ENCODE peak calls at places on chromosomes 16 and 17, in seven cellular contexts. T is stimulated activated CD4-positive, alpha-beta T cell treated with anti-CD3 and anti-CD28 coated beads, Interleukin-4, amount 100 ng/mL, for 4 hours; M is NCI-H1105; O is tibial artery; E is head of caudate nucleus; Q is naive thymus-derived CD8-positive, alpha-beta T cell; G is left lung. C is an unnamed sample.

GRCh38 chr16:1691956-1692355 is 13.9 kb downstream of the JPT2 start:
- DNase-seq in T (no peak), M (no peak), O (no peak), E (peak), Q (no peak), G (no peak), C (peak)

GRCh38 chr16:66224186-66224585 is 142.3 kb upstream of the CDH5 start:
- DNase-seq in T (no peak), M (no peak), O (no peak), E (no peak), Q (no peak), G (no peak), C (no peak)

GRCh38 chr17:3710951-3711383 is 12.7 kb upstream of the HASPIN start:
- DNase-seq in T (peak), M (no peak), O (no peak), E (no peak), Q (peak), G (no peak), C (peak)

GRCh38 chr17:17172990-17173389 is 33.1 kb downstream of the PLD6 start:
- DNase-seq in T (no peak), M (no peak), O (no peak), E (no peak), Q (no peak), G (no peak), C (no peak)

GRCh38 chr17:81734405-81735055 is 22.4 kb downstream of the SLC25A10 start:
- DNase-seq in T (no peak), M (no peak), O (no peak), E (no peak), Q (no peak), G (no peak), C (peak)

GRCh38 chr17:77352996-77353395 is 212.2 kb downstream of the SEC14L1 start:
- DNase-seq in T (no peak), M (no peak), O (no peak), E (no peak), Q (no peak), G (no peak), C (no peak)

GRCh38 chr16:398551-399277 is 1.7 kb downstream of the NME4 start:
- DNase-seq in T (no peak), M (no peak), O (no peak), E (no peak), Q (no peak), G (no peak), C (no peak)

GRCh38 chr16:16788004-16788403 is 409.1 kb downstream of the NPIPA7 start:
- DNase-seq in T (no peak), M (no peak), O (no peak), E (no peak), Q (no peak), G (no peak), C (no peak)

GRCh38 chr17:19319771-19320505 is 42.6 kb downstream of the B9D1 start:
- DNase-seq in T (no peak), M (no peak), O (no peak), E (no peak), Q (no peak), G (no peak), C (no peak)

GRCh38 chr17:1989135-1989534 is 36.0 kb downstream of the RTN4RL1 start:
- DNase-seq in T (no peak), M (no peak), O (peak), E (no peak), Q (no peak), G (no peak), C (peak)

GRCh38 chr16:48029768-48030167 is 126.0 kb downstream of the ABCC12 start:
- DNase-seq in T (no peak), M (no peak), O (no peak), E (no peak), Q (no peak), G (no peak), C (no peak)

GRCh38 chr16:77789646-77790370 is 1.4 kb downstream of the VAT1L start:
- DNase-seq in T (no peak), M (no peak), O (no peak), E (no peak), Q (no peak), G (no peak), C (no peak)

GRCh38 chr17:45225964-45226530 is 4.4 kb downstream of the FMNL1 start:
- DNase-seq in T (peak), M (no peak), O (peak), E (peak), Q (peak), G (peak), C (no peak)

GRCh38 chr16:55488306-55488705 is 9.3 kb downstream of the MMP2 start:
- DNase-seq in T (no peak), M (no peak), O (peak), E (no peak), Q (no peak), G (no peak), C (no peak)

GRCh38 chr16:77273-77806 is 685 bp upstream of the MPG start:
- DNase-seq in T (peak), M (no peak), O (no peak), E (no peak), Q (peak), G (peak), C (peak)

GRCh38 chr16:22670551-22670970 is 143.4 kb upstream of the HS3ST2 start:
- DNase-seq in T (no peak), M (no peak), O (no peak), E (peak), Q (no peak), G (no peak), C (no peak)

GRCh38 chr16:85615014-85615851 is 2.1 kb downstream of the GSE1 start:
- DNase-seq in T (peak), M (no peak), O (peak), E (peak), Q (peak), G (peak), C (peak)

GRCh38 chr17:22138861-22139469 is 446.6 kb downstream of the KCNJ18 start:
- DNase-seq in T (no peak), M (no peak), O (no peak), E (no peak), Q (no peak), G (no peak), C (no peak)

GRCh38 chr16:67919618-67920210 is 11.9 kb downstream of the CTRL start:
- DNase-seq in T (no peak), M (no peak), O (no peak), E (no peak), Q (no peak), G (no peak), C (no peak)

GRCh38 chr17:20267459-20267842 is 199.9 kb downstream of the LGALS9B start:
- DNase-seq in T (peak), M (peak), O (no peak), E (no peak), Q (peak), G (no peak), C (no peak)

GRCh38 chr17:77129568-77130301 is 11.0 kb upstream of the SEC14L1 start:
- DNase-seq in T (no peak), M (no peak), O (no peak), E (peak), Q (no peak), G (no peak), C (no peak)

GRCh38 chr16:30786936-30787612 is at the start of gene ZNF629:
- DNase-seq in T (peak), M (peak), O (peak), E (peak), Q (peak), G (peak), C (peak)

GRCh38 chr17:814371-814770 is 32.2 kb downstream of the MRM3 start:
- DNase-seq in T (no peak), M (no peak), O (no peak), E (no peak), Q (no peak), G (no peak), C (no peak)

GRCh38 chr17:37802712-37803416 is 58.0 kb upstream of the HNF1B start:
- DNase-seq in T (no peak), M (no peak), O (peak), E (no peak), Q (no peak), G (peak), C (no peak)

GRCh38 chr17:869067-869466 is 86.9 kb downstream of the MRM3 start:
- DNase-seq in T (no peak), M (no peak), O (peak), E (no peak), Q (no peak), G (no peak), C (no peak)

GRCh38 chr17:45974916-45975630 is 24.0 kb upstream of the STH start:
- DNase-seq in T (no peak), M (no peak), O (no peak), E (no peak), Q (no peak), G (no peak), C (no peak)

GRCh38 chr17:56038136-56038535 is 115.1 kb upstream of the ANKFN1 start:
- DNase-seq in T (no peak), M (no peak), O (no peak), E (no peak), Q (no peak), G (no peak), C (no peak)

GRCh38 chr17:48547839-48548686 is 3.2 kb upstream of the HOXB2 start:
- DNase-seq in T (peak), M (peak), O (no peak), E (no peak), Q (peak), G (no peak), C (no peak)

GRCh38 chr17:52383493-52384100 is 225.1 kb upstream of the CA10 start:
- DNase-seq in T (no peak), M (peak), O (no peak), E (peak), Q (no peak), G (no peak), C (peak)

GRCh38 chr16:11142951-11143740 is 112.9 kb downstream of the SOCS1 start:
- DNase-seq in T (no peak), M (no peak), O (no peak), E (no peak), Q (no peak), G (no peak), C (no peak)

GRCh38 chr17:81403040-81403467 is 7.8 kb downstream of the BAHCC1 start:
- DNase-seq in T (no peak), M (no peak), O (no peak), E (no peak), Q (no peak), G (no peak), C (no peak)

GRCh38 chr17:69997332-69997731 is 77.7 kb upstream of the KCNJ16 start:
- DNase-seq in T (no peak), M (no peak), O (no peak), E (no peak), Q (no peak), G (no peak), C (no peak)

GRCh38 chr17:78585231-78585630 is 8.0 kb upstream of the DNAH17 start:
- DNase-seq in T (no peak), M (no peak), O (no peak), E (no peak), Q (no peak), G (no peak), C (peak)

GRCh38 chr17:30091166-30091670 is 25.4 kb upstream of the NSRP1 start:
- DNase-seq in T (no peak), M (no peak), O (no peak), E (no peak), Q (no peak), G (no peak), C (no peak)

GRCh38 chr16:57994778-57995177 is 5.7 kb downstream of the ZNF319 start:
- DNase-seq in T (no peak), M (no peak), O (peak), E (no peak), Q (no peak), G (peak), C (peak)

GRCh38 chr16:85169333-85170065 is 57.2 kb upstream of the CIBAR2 start:
- DNase-seq in T (no peak), M (no peak), O (no peak), E (no peak), Q (no peak), G (no peak), C (peak)

GRCh38 chr16:8936421-8936820 is 27.3 kb downstream of the USP7 start:
- DNase-seq in T (peak), M (no peak), O (no peak), E (peak), Q (peak), G (no peak), C (peak)

GRCh38 chr16:55136356-55136755 is 187.6 kb upstream of the IRX6 start:
- DNase-seq in T (no peak), M (no peak), O (no peak), E (no peak), Q (no peak), G (no peak), C (no peak)

GRCh38 chr17:32569171-32570080 is 82.6 kb downstream of the CDK5R1 start:
- DNase-seq in T (no peak), M (no peak), O (no peak), E (no peak), Q (no peak), G (no peak), C (peak)

C was measured in PC-9.